ENCODE peak calls at places on chromosomes 2 and 18, in nine cellular contexts. O, P, W, T, G, U, I, H and F are unnamed samples.

GRCh38 chr2:202109737-202110184 is 36.7 kb downstream of the KIAA2012 start:
- DNase-seq in P (peak), U (no peak), H (no peak), G (peak), I (peak), T (no peak), W (peak), O (peak), F (peak)

GRCh38 chr2:23521060-23521459 is 136.1 kb downstream of the KLHL29 start:
- DNase-seq in O (no peak), P (no peak), I (no peak), T (no peak), U (no peak), H (no peak), W (no peak), G (no peak), F (no peak)

GRCh38 chr2:62112192-62112591 is 83.7 kb upstream of the B3GNT2 start:
- DNase-seq in H (no peak), W (peak), T (no peak), G (no peak), I (peak), O (no peak), P (no peak), U (no peak), F (no peak)

GRCh38 chr18:58649966-58650816 is 21.1 kb upstream of the MALT1 start:
- DNase-seq in G (no peak), O (no peak), H (peak), P (peak), U (no peak), I (no peak), T (peak), W (no peak), F (no peak)

GRCh38 chr18:13222371-13223281 is 4.1 kb downstream of the LDLRAD4 start:
- DNase-seq in W (no peak), U (no peak), O (no peak), I (peak), T (no peak), H (no peak), G (peak), P (peak), F (no peak)

GRCh38 chr2:240783819-240784621 is 36.0 kb downstream of the KIF1A start:
- DNase-seq in H (no peak), W (no peak), O (no peak), G (no peak), T (no peak), P (no peak), U (no peak), I (no peak), F (no peak)

GRCh38 chr2:176753752-176754474 is 458.7 kb upstream of the HNRNPA3 start:
- DNase-seq in W (no peak), O (no peak), G (peak), T (no peak), I (no peak), H (peak), P (no peak), U (no peak), F (no peak)

GRCh38 chr2:237128026-237128703 is 42.5 kb downstream of the COPS8 start:
- DNase-seq in W (peak), P (peak), G (peak), O (peak), T (no peak), I (peak), H (no peak), U (peak), F (peak)

GRCh38 chr2:86323273-86323672 is 14.2 kb downstream of the REEP1 start:
- DNase-seq in O (no peak), H (no peak), T (no peak), G (no peak), U (no peak), I (no peak), W (no peak), P (no peak), F (no peak)

GRCh38 chr2:31138037-31138962 is at the start of gene GALNT14:
- DNase-seq in G (peak), P (peak), W (peak), H (peak), O (no peak), U (peak), T (peak), I (peak), F (peak)

GRCh38 chr18:44802508-44802907 is 121.8 kb downstream of the SETBP1 start:
- DNase-seq in W (peak), P (peak), U (no peak), G (no peak), T (no peak), I (peak), H (peak), O (peak), F (no peak)

GRCh38 chr2:102025016-102025491 is 33.3 kb downstream of the IL1R2 start:
- DNase-seq in I (peak), G (no peak), W (peak), P (peak), H (no peak), O (no peak), U (no peak), T (peak), F (no peak)

GRCh38 chr2:213119061-213119809 is 32.2 kb downstream of the IKZF2 start:
- DNase-seq in T (peak), H (peak), U (no peak), G (no peak), O (peak), P (peak), W (peak), I (peak), F (no peak)

GRCh38 chr2:30404354-30405265 is 42.4 kb upstream of the LCLAT1 start:
- DNase-seq in U (no peak), G (no peak), I (no peak), P (peak), W (no peak), H (no peak), O (peak), T (no peak), F (no peak)

GRCh38 chr2:144126302-144126701 is 393.6 kb downstream of the ZEB2 start:
- DNase-seq in O (no peak), U (no peak), T (no peak), I (no peak), G (no peak), W (no peak), H (no peak), P (no peak), F (no peak)

GRCh38 chr2:144130551-144130950 is 389.4 kb downstream of the ZEB2 start:
- DNase-seq in I (no peak), T (no peak), H (no peak), U (no peak), P (no peak), G (no peak), W (no peak), O (no peak), F (no peak)

GRCh38 chr2:144128104-144128746 is 391.7 kb downstream of the ZEB2 start:
- DNase-seq in O (no peak), H (no peak), W (no peak), I (no peak), T (no peak), U (no peak), P (peak), G (no peak), F (no peak)

GRCh38 chr2:144124882-144125281 is 395.0 kb downstream of the ZEB2 start:
- DNase-seq in T (no peak), W (no peak), G (no peak), P (no peak), U (no peak), H (no peak), O (no peak), I (no peak), F (no peak)

DNA sequence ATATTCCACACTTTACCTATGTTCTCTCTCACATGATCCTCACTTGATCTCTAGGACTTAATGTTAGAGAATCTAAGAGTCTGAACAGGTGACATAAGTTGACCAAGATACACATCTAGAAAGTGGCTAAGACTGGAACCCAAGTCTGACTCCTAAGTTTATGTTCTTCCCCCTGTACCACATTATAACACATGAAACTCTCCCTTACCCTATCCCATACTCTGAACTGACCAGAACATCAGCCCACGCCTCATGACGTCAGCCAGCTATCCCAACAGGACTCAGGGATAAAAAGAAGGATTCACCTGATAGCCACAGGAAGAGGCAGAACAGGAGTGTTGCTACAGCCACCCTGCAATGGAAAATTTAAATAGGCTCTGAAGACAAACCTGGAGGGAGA is 392.2 kb downstream of the ZEB2 start:
- DNase-seq in P (no peak), T (no peak), I (no peak), U (no peak), O (no peak), H (no peak), G (no peak), W (no peak), F (no peak)
- H3K4me3 ChIP-seq in P (no peak), T (no peak), I (no peak), U (no peak), O (no peak), H (no peak), G (no peak), W (no peak), F (no peak)

GRCh38 chr2:221958224-221958623 is 340.6 kb downstream of the PAX3 start:
- DNase-seq in G (no peak), W (peak), U (no peak), P (no peak), H (no peak), O (no peak), T (no peak), I (no peak), F (no peak)
- TF ChIP-seq CTCF in G (no peak), W (no peak), U (no peak), P (no peak), H (no peak), O (peak), T (no peak), I (no peak), F (no peak)

GRCh38 chr18:75201936-75202335 is 7.0 kb downstream of the PTGR3 start:
- DNase-seq in O (no peak), T (no peak), W (no peak), H (no peak), P (no peak), U (no peak), I (no peak), G (peak), F (no peak)

GRCh38 chr18:75201273-75201898 is 7.6 kb downstream of the PTGR3 start:
- DNase-seq in T (no peak), W (no peak), U (no peak), G (peak), H (no peak), P (no peak), I (no peak), O (no peak), F (no peak)

GRCh38 chr18:75203456-75204261 is 5.3 kb downstream of the PTGR3 start:
- DNase-seq in H (no peak), W (no peak), P (peak), G (peak), T (no peak), O (no peak), U (no peak), I (no peak), F (no peak)

GRCh38 chr18:75204262-75204977 is 4.5 kb downstream of the PTGR3 start:
- DNase-seq in P (peak), U (no peak), W (peak), H (no peak), G (no peak), O (no peak), I (no peak), T (no peak), F (no peak)

DNA sequence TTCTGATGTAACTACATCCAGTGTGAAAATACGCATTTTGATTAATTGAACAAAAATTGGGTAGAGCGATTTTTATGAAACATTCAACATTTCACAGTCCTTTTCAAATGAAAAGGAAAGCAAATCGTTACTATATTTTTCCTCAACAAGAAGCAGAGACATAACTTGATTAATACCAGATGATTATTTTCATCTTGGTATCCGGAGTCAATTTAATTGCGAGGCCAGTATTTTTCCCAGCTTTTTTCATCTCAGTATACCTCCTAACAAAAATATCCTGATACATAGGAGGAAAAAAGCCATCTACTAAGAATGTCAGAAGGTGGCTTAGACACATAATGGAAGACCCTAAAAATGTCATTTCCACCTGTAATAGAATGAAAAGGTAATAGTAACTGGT is 6.0 kb downstream of the PTGR3 start:
- DNase-seq in H (no peak), O (no peak), I (no peak), G (no peak), P (no peak), U (no peak), W (no peak), T (no peak), F (no peak)
- H3K4me3 ChIP-seq in H (no peak), O (no peak), I (no peak), G (no peak), P (no peak), U (no peak), W (no peak), T (no peak), F (no peak)

GRCh38 chr2:6103372-6103771 is 411.2 kb downstream of the SOX11 start:
- DNase-seq in P (no peak), H (no peak), G (no peak), O (no peak), W (no peak), U (no peak), T (no peak), I (no peak), F (no peak)

GRCh38 chr2:6107290-6107689 is 415.1 kb downstream of the SOX11 start:
- DNase-seq in H (no peak), I (no peak), U (no peak), P (no peak), G (no peak), T (no peak), W (no peak), O (no peak), F (no peak)

GRCh38 chr2:6109801-6110200 is 417.6 kb downstream of the SOX11 start:
- DNase-seq in I (no peak), P (no peak), G (no peak), W (no peak), O (no peak), T (no peak), H (no peak), U (no peak), F (no peak)

GRCh38 chr2:6103949-6104348 is 411.8 kb downstream of the SOX11 start:
- DNase-seq in O (no peak), T (peak), P (no peak), I (no peak), U (no peak), G (peak), H (no peak), W (no peak), F (no peak)
- TF ChIP-seq CTCF in O (no peak), T (peak), P (no peak), I (no peak), U (no peak), G (no peak), H (peak), W (no peak), F (peak)

GRCh38 chr2:161992526-161992925 is 81.5 kb downstream of the DPP4 start:
- DNase-seq in W (no peak), O (no peak), I (no peak), H (no peak), G (no peak), T (peak), U (no peak), P (no peak), F (no peak)

GRCh38 chr2:161994766-161995165 is 79.2 kb downstream of the DPP4 start:
- DNase-seq in I (no peak), H (no peak), G (no peak), W (no peak), O (no peak), P (no peak), T (no peak), U (no peak), F (no peak)

GRCh38 chr2:161991991-161992390 is 82.0 kb downstream of the DPP4 start:
- DNase-seq in H (no peak), U (no peak), T (no peak), P (peak), G (no peak), I (no peak), W (no peak), O (no peak), F (no peak)

GRCh38 chr2:161999331-161999730 is 74.7 kb downstream of the DPP4 start:
- DNase-seq in I (no peak), P (no peak), O (no peak), H (no peak), T (no peak), W (no peak), U (no peak), G (no peak), F (no peak)

DNA sequence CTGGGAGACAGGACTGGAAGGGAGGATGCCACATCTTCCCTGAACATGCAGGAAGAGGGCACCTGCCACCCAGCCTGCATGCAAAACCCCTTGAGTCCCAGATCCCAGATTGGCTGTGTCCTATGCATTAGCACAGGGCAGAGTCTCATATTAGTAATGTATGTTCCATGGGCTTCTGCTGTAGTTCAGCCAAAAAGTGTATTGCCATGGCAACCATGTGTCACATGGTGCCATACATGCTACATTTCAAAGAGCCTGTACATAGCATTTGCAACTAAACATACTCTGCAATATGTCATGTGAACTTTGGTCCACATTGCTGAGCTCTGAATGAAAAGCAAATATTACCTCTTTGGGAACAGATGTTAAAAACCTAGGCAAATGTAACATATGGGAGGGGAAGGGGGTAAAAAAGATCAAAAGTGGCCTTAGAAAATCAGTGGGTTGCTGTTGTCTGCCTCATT is 78.4 kb downstream of the DPP4 start:
- DNase-seq in O (no peak), G (no peak), U (no peak), H (no peak), W (no peak), P (no peak), T (no peak), I (no peak), F (no peak)
- H3K4me3 ChIP-seq in O (no peak), G (no peak), U (no peak), H (no peak), W (no peak), P (no peak), T (no peak), I (no peak), F (no peak)

GRCh38 chr2:207141381-207141780 is 24.4 kb downstream of the KLF7 start:
- DNase-seq in H (no peak), G (no peak), U (no peak), I (no peak), O (no peak), P (no peak), W (no peak), T (no peak), F (no peak)

GRCh38 chr2:207143131-207143473 is 22.6 kb downstream of the KLF7 start:
- DNase-seq in W (no peak), T (no peak), H (peak), U (no peak), G (no peak), I (no peak), O (no peak), P (no peak), F (no peak)

GRCh38 chr2:207144191-207144795 is 21.5 kb downstream of the KLF7 start:
- DNase-seq in P (no peak), W (no peak), H (no peak), O (no peak), G (no peak), U (no peak), I (no peak), T (no peak), F (no peak)

GRCh38 chr2:207143474-207144190 is 22.1 kb downstream of the KLF7 start:
- DNase-seq in W (peak), I (no peak), U (no peak), G (peak), T (peak), O (peak), P (no peak), H (peak), F (no peak)

GRCh38 chr2:207142461-207142860 is 23.3 kb downstream of the KLF7 start:
- DNase-seq in I (no peak), O (no peak), P (no peak), H (no peak), G (no peak), U (no peak), T (peak), W (no peak), F (no peak)
- TF ChIP-seq CTCF in I (no peak), O (no peak), P (no peak), H (peak), G (peak), U (no peak), T (peak), W (no peak), F (no peak)